ENCODE peak calls at places on chromosomes 5 and 9, in eight cellular contexts. I is GM12878; Q is hepatocyte; P is sigmoid colon; B is iPS DF 6.9; A is effector memory CD4-positive, alpha-beta T cell; M is heart right ventricle; X is lung. T is an unnamed sample.

GRCh38 chr5:93246093-93246855 is 334.7 kb downstream of the NR2F1-AS1 start:
- DNase-seq in Q (peak; percentile 54), A (no peak), B (no peak), M (no peak), X (no peak), P (peak; percentile 63), I (no peak), T (peak; percentile 82)

GRCh38 chr5:64207978-64208377 is 42.3 kb downstream of the RNF180 start:
- DNase-seq in I (no peak), Q (no peak), A (no peak), B (no peak), P (no peak), X (no peak), M (no peak), T (no peak)

GRCh38 chr9:20760246-20760901 is 76.3 kb downstream of the FOCAD start:
- DNase-seq in B (no peak), M (no peak), P (no peak), I (no peak), X (no peak), Q (no peak), A (no peak), T (no peak)

GRCh38 chr5:63760965-63761364 is 201.3 kb downstream of the HTR1A start:
- DNase-seq in B (no peak), A (no peak), I (no peak), M (no peak), Q (no peak), X (no peak), P (no peak), T (no peak)

GRCh38 chr9:113602126-113603119 is 138.9 kb downstream of the RGS3 start:
- DNase-seq in Q (peak; percentile 84), A (no peak), I (no peak), X (peak; percentile 69), B (no peak), P (peak; percentile 88), M (peak; percentile 87), T (no peak)

GRCh38 chr5:119341452-119342349 is 14.1 kb upstream of the TNFAIP8 start:
- DNase-seq in A (no peak), Q (no peak), M (no peak), I (peak; percentile 65), P (no peak), B (no peak), X (no peak), T (no peak)

GRCh38 chr5:14663734-14664269 is 716 bp upstream of the OTULIN start:
- DNase-seq in A (no peak), M (no peak), B (no peak), X (peak; percentile 33), Q (peak; percentile 23), P (no peak), I (no peak), T (no peak)

GRCh38 chr5:9720361-9720760 is 90.2 kb upstream of the TAS2R1 start:
- DNase-seq in A (no peak), Q (no peak), X (no peak), M (no peak), I (no peak), B (no peak), P (no peak), T (no peak)

GRCh38 chr9:135971892-135972291 is 10.7 kb upstream of the UBAC1 start:
- DNase-seq in I (no peak), B (peak; percentile 92), P (peak; percentile 52), X (peak; percentile 74), A (peak; percentile 23), M (no peak), Q (peak; percentile 94), T (peak; percentile 82)

GRCh38 chr5:157540707-157541451 is 34.7 kb downstream of the ADAM19 start:
- DNase-seq in A (no peak), X (peak; percentile 46), Q (no peak), P (peak; percentile 82), M (peak; percentile 58), I (peak; percentile 87), B (no peak), T (no peak)

GRCh38 chr5:150469718-150470470 is 20.4 kb upstream of the RPS14 start:
- DNase-seq in B (no peak), M (no peak), P (no peak), Q (peak; percentile 46), I (no peak), X (no peak), A (no peak), T (no peak)

GRCh38 chr5:174046558-174046957 is 1.1 kb downstream of the NSG2 start:
- DNase-seq in I (no peak), A (no peak), B (no peak), P (no peak), X (no peak), Q (no peak), M (no peak), T (no peak)

GRCh38 chr5:84287964-84288363 is 96.7 kb downstream of the EDIL3 start:
- DNase-seq in X (no peak), B (no peak), A (no peak), I (peak; percentile 23), P (no peak), Q (no peak), M (no peak), T (no peak)

GRCh38 chr9:126608551-126608950 is 5.2 kb upstream of the LMX1B start:
- DNase-seq in X (no peak), I (no peak), Q (no peak), P (peak; percentile 18), M (no peak), B (no peak), A (no peak), T (no peak)

GRCh38 chr9:126607731-126608130 is 6.0 kb upstream of the LMX1B start:
- DNase-seq in P (no peak), M (no peak), Q (no peak), I (no peak), B (no peak), X (no peak), A (no peak), T (no peak)

GRCh38 chr9:126605792-126606482 is 7.8 kb upstream of the LMX1B start:
- DNase-seq in M (no peak), X (no peak), P (no peak), A (no peak), Q (no peak), I (no peak), B (no peak), T (no peak)

GRCh38 chr9:126606483-126606870 is 7.3 kb upstream of the LMX1B start:
- DNase-seq in A (no peak), M (no peak), X (no peak), Q (no peak), B (no peak), P (peak; percentile 21), I (no peak), T (no peak)

DNA sequence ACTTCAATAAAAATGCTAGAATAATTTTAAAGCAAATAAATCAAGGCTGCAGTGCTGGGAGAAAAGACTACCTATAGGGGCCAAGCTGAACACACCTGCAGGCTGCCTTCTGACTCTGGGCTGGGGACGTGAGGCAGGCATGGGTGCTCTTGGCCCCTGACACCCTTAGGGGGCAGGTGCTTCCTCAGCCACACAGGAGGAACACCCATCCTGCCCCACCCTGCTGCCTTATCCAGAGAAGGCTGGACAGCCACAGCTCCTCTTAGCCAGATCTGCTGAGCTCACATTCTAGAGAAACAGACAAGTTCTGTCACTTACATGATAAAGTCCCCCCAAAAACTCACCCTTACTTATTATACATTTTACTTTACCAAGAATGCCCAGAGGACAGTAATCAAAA is 6.6 kb upstream of the LMX1B start:
- DNase-seq in B (no peak), P (no peak), A (no peak), M (no peak), I (no peak), X (no peak), Q (no peak), T (no peak)
- H3K27me3 ChIP-seq in B (peaks cover 35% of the 10 kb centered on the region), P (peaks cover 53% of the 10 kb centered on the region), A (peaks cover 32% of the 10 kb centered on the region), M (peaks cover 25% of the 10 kb centered on the region), I (peaks cover 2% of the 10 kb centered on the region), X (peaks cover 5% of the 10 kb centered on the region), Q (peaks cover 54% of the 10 kb centered on the region), T (peaks cover 56% of the 10 kb centered on the region)

DNA sequence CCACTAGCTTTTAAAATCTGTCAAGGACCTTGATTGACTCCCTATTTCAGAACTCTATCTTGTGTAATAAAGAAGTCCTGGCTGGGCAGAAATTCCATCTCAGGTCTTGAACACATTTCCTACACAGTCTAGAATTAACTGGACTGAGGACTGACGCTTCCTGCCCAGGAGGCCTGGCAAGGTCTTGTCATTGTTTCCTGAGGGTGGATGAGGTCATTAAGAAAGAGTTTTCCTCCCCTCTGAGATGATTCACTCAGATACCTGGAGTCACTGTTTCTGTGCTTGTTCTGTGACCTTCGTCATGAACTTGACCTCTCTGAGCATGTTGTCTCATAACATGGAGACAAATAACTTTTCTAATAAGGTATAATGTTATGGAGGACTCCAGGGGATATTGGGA is 10.0 kb downstream of the MTAP start:
- DNase-seq in I (no peak), X (no peak), A (no peak), B (no peak), Q (no peak), P (no peak), M (no peak), T (no peak)
- H3K27me3 ChIP-seq in I (no peaks in the 10 kb centered on the region), X (no peaks in the 10 kb centered on the region), A (no peaks in the 10 kb centered on the region), B (no peaks in the 10 kb centered on the region), Q (no peaks in the 10 kb centered on the region), P (no peaks in the 10 kb centered on the region), M (no peaks in the 10 kb centered on the region), T (no peaks in the 10 kb centered on the region)

DNA sequence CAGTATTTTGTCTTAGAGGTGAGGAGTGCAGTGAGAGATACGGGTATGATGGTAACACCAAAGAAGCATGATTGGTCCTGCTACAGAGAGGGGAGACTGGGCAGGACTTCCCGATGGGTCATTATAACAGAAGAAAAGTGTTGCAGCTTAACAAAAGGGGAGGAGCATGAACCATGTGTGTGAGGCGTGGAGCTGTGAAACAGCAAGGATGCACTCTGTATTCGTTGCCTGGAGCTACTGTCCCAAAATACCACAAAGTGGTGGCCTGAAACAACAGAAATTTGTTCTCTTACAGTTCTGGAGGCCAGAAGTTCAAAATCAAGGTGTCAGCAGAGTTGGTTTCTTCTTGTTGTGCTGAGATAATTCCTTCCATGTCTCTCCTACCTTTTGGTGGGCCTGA is 59.4 kb upstream of the GRHPR start:
- DNase-seq in A (no peak), I (no peak), M (no peak), B (no peak), Q (no peak), P (no peak), X (no peak), T (no peak)
- H3K27me3 ChIP-seq in A (no peaks in the 10 kb centered on the region), I (no peaks in the 10 kb centered on the region), M (no peaks in the 10 kb centered on the region), B (no peaks in the 10 kb centered on the region), Q (no peaks in the 10 kb centered on the region), P (no peaks in the 10 kb centered on the region), X (no peaks in the 10 kb centered on the region), T (no peaks in the 10 kb centered on the region)

DNA sequence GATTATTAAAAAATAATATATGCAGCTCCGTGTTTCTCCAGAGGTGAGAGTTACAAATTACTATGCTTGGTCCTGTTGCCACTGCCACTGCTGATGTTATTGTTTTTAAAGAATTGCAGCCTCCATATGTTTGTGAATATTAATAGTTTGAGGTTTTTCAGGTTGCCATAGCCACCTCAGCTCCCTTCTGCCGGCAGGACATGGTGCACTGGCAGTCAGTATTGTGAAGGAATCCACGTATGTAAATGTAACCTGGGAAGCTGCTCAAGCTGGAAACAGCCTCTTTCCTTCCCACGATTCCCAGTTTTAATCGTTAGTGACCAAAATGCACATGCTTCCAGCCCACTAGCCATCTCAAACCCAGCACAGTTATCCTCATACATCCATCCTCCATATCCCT is 184.4 kb upstream of the CCNG1 start:
- DNase-seq in I (no peak), M (no peak), P (no peak), B (no peak), A (no peak), X (no peak), Q (no peak), T (no peak)
- H3K27me3 ChIP-seq in I (no peaks in the 10 kb centered on the region), M (no peaks in the 10 kb centered on the region), P (no peaks in the 10 kb centered on the region), B (no peaks in the 10 kb centered on the region), A (no peaks in the 10 kb centered on the region), X (no peaks in the 10 kb centered on the region), Q (no peaks in the 10 kb centered on the region), T (no peaks in the 10 kb centered on the region)

T was measured in neuronal stem cell.